ENCODE peak calls at places on chromosome 21, in six cellular contexts. I is transverse colon, M is lower leg skin, Y is HCT116, K is A549, T is adrenal gland. F is an unnamed sample.

GRCh38 chr21:37671381-37671780 is 244.9 kb downstream of the KCNJ6 start:
- DNase-seq in I (no peak), M (no peak), Y (no peak), K (no peak), T (no peak), F (no peak)

GRCh38 chr21:17730782-17731181 is 88.4 kb downstream of the C21orf91 start:
- DNase-seq in I (no peak), M (no peak), Y (no peak), K (no peak), T (no peak), F (no peak)

GRCh38 chr21:37253991-37254390 is 13.1 kb downstream of the VPS26C start:
- DNase-seq in I (no peak), M (no peak), Y (no peak), K (no peak), T (no peak), F (no peak)

GRCh38 chr21:22355949-22356348 is 1357.7 kb downstream of the NCAM2 start:
- DNase-seq in I (no peak), M (no peak), Y (no peak), K (no peak), T (no peak), F (no peak)

GRCh38 chr21:29888437-29888836 is 51.4 kb downstream of the GRIK1 start:
- DNase-seq in I (no peak), M (no peak), Y (no peak), K (no peak), T (no peak), F (no peak)

GRCh38 chr21:17045214-17045835 is 467.5 kb upstream of the CXADR start:
- DNase-seq in I (no peak), M (no peak), Y (no peak), K (peak), T (no peak), F (peak)

GRCh38 chr21:38434913-38435533 is 63.3 kb downstream of the ERG start:
- DNase-seq in I (no peak), M (no peak), Y (no peak), K (no peak), T (no peak), F (peak)

GRCh38 chr21:38343691-38344090 is 86.9 kb downstream of the KCNJ15 start:
- DNase-seq in I (no peak), M (peak), Y (no peak), K (peak), T (no peak), F (no peak)

GRCh38 chr21:39048064-39048463 is 135.2 kb downstream of the PSMG1 start:
- DNase-seq in I (peak), M (peak), Y (no peak), K (peak), T (no peak), F (no peak)

GRCh38 chr21:16634522-16634914 is 878.3 kb upstream of the CXADR start:
- DNase-seq in I (no peak), M (no peak), Y (no peak), K (no peak), T (no peak), F (no peak)

GRCh38 chr21:37188825-37189224 is 78.3 kb downstream of the VPS26C start:
- DNase-seq in I (no peak), M (no peak), Y (no peak), K (no peak), T (no peak), F (no peak)

GRCh38 chr21:30577766-30578165 is 12.4 kb downstream of the KRTAP22-2 start:
- DNase-seq in I (no peak), M (no peak), Y (no peak), K (no peak), T (no peak), F (no peak)

GRCh38 chr21:20419780-20420179 is 578.4 kb upstream of the NCAM2 start:
- DNase-seq in I (no peak), M (no peak), Y (no peak), K (no peak), T (no peak), F (no peak)

GRCh38 chr21:29827236-29827635 is 112.6 kb downstream of the GRIK1 start:
- DNase-seq in I (no peak), M (no peak), Y (no peak), K (no peak), T (no peak), F (no peak)

GRCh38 chr21:20276377-20276776 is 721.8 kb upstream of the NCAM2 start:
- DNase-seq in I (no peak), M (no peak), Y (no peak), K (no peak), T (no peak), F (no peak)

GRCh38 chr21:37045556-37045955 is 27.3 kb downstream of the PIGP start:
- DNase-seq in I (no peak), M (no peak), Y (no peak), K (no peak), T (no peak), F (no peak)

GRCh38 chr21:42515708-42516502 is 2.3 kb downstream of the SLC37A1 start:
- DNase-seq in I (peak), M (no peak), Y (peak), K (no peak), T (no peak), F (no peak)

GRCh38 chr21:42512346-42513034 is 1.2 kb upstream of the SLC37A1 start:
- DNase-seq in I (no peak), M (no peak), Y (no peak), K (no peak), T (no peak), F (no peak)

GRCh38 chr21:42514883-42515228 is 1.2 kb downstream of the SLC37A1 start:
- DNase-seq in I (no peak), M (no peak), Y (no peak), K (no peak), T (no peak), F (no peak)

GRCh38 chr21:42513151-42513984 is at the start of gene SLC37A1:
- DNase-seq in I (no peak), M (no peak), Y (no peak), K (peak), T (peak), F (no peak)

GRCh38 chr21:42513985-42514882 is 582 bp downstream of the SLC37A1 start:
- DNase-seq in I (peak), M (no peak), Y (no peak), K (peak), T (peak), F (no peak)
- TF ChIP-seq POLR2A in I (peak), M (no peak), Y (no peak), K (no peak), T (peak), F (no peak)

GRCh38 chr21:33327326-33327725 is 2.6 kb downstream of the IFNAR1 start:
- DNase-seq in I (no peak), M (no peak), Y (no peak), K (no peak), T (no peak), F (no peak)

GRCh38 chr21:33327792-33328433 is 3.1 kb downstream of the IFNAR1 start:
- DNase-seq in I (no peak), M (no peak), Y (no peak), K (no peak), T (no peak), F (no peak)

GRCh38 chr21:33330726-33331125 is 6.0 kb downstream of the IFNAR1 start:
- DNase-seq in I (peak), M (no peak), Y (no peak), K (no peak), T (peak), F (no peak)

GRCh38 chr21:33324311-33325221 is at the start of gene IFNAR1:
- DNase-seq in I (peak), M (peak), Y (peak), K (peak), T (peak), F (peak)

DNA sequence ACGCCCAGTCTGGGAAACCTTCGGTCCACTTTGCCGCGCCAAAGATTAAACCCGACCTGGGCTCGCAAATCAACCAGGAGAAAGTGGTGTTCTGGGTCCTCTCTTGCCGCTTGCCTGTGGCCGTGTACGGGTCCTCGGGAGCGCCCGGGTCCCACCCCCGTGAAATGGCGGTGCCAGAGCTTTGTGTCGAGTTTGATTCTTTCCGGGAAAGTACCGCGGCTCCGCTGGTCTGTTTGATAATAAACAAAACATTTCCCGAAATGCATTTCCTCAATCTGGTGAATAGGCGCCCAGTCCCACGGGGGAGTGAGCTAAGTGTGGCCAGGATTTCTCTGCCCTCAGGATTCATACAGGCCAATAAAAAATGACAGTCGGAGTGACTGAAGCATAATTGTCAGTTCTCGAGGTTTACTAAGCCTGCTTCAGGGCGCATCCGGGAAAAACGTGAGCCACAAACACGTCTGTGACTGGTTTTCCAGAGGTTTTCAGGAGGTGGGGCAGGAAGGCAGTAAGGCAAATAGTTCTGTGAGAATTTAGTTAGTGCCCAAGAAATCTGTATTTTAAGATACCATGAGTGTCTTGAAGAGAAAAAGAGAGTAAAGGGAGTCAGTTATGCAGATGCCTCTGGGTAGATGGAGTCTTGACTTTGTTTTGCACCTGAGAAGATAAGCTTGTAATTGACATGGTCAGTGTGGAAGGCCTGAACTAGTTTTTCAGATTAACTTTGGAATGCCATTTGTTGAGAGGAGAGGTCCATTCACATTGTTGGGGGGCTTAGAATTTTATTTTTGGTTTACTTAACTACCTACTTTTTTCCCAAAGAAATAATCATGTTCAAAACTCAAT is 675 bp downstream of the IFNAR1 start:
- DNase-seq in I (peak), M (peak), Y (no peak), K (peak), T (peak), F (peak)
- TF ChIP-seq POLR2A in I (no peak), M (no peak), Y (no peak), K (no peak), T (peak), F (no peak)

GRCh38 chr21:46372014-46372485 is 48.1 kb downstream of the PCNT start:
- DNase-seq in I (no peak), M (no peak), Y (no peak), K (no peak), T (no peak), F (no peak)
- TF ChIP-seq POLR2A in I (no peak), M (no peak), Y (no peak), K (no peak), T (no peak), F (no peak)

GRCh38 chr21:25870084-25870483 is 135.3 kb downstream of the GABPA start:
- DNase-seq in I (no peak), M (no peak), Y (no peak), K (no peak), T (no peak), F (no peak)

GRCh38 chr21:25863747-25864146 is 129.0 kb downstream of the GABPA start:
- DNase-seq in I (no peak), M (no peak), Y (no peak), K (no peak), T (no peak), F (no peak)

GRCh38 chr21:25863031-25863430 is 128.3 kb downstream of the GABPA start:
- DNase-seq in I (no peak), M (no peak), Y (no peak), K (no peak), T (no peak), F (no peak)

GRCh38 chr21:25862596-25862995 is 127.8 kb downstream of the GABPA start:
- DNase-seq in I (no peak), M (no peak), Y (peak), K (peak), T (no peak), F (peak)

GRCh38 chr21:25867041-25867440 is 132.3 kb downstream of the GABPA start:
- DNase-seq in I (no peak), M (no peak), Y (no peak), K (no peak), T (no peak), F (no peak)
- TF ChIP-seq POLR2A in I (no peak), M (no peak), Y (no peak), K (no peak), T (no peak), F (no peak)

GRCh38 chr21:35465750-35466149 is 416.6 kb upstream of the RUNX1 start:
- DNase-seq in I (no peak), M (no peak), Y (no peak), K (no peak), T (no peak), F (no peak)

GRCh38 chr21:35469446-35469845 is 420.3 kb upstream of the RUNX1 start:
- DNase-seq in I (no peak), M (no peak), Y (no peak), K (no peak), T (no peak), F (no peak)

GRCh38 chr21:35467536-35467935 is 418.4 kb upstream of the RUNX1 start:
- DNase-seq in I (no peak), M (no peak), Y (no peak), K (no peak), T (no peak), F (no peak)

GRCh38 chr21:35470522-35470921 is 421.4 kb upstream of the RUNX1 start:
- DNase-seq in I (no peak), M (no peak), Y (no peak), K (no peak), T (no peak), F (no peak)

GRCh38 chr21:35468991-35469390 is 419.9 kb upstream of the RUNX1 start:
- DNase-seq in I (no peak), M (no peak), Y (no peak), K (no peak), T (no peak), F (no peak)
- TF ChIP-seq POLR2A in I (no peak), M (no peak), Y (no peak), K (no peak), T (no peak), F (no peak)

GRCh38 chr21:26844258-26845065 is 747 bp downstream of the ADAMTS1 start:
- DNase-seq in I (no peak), M (no peak), Y (no peak), K (peak), T (peak), F (no peak)

GRCh38 chr21:26843912-26844257 is 1.3 kb downstream of the ADAMTS1 start:
- DNase-seq in I (no peak), M (no peak), Y (no peak), K (peak), T (no peak), F (peak)

GRCh38 chr21:26846036-26846931 is 1.1 kb upstream of the ADAMTS1 start:
- DNase-seq in I (peak), M (peak), Y (no peak), K (peak), T (peak), F (peak)

GRCh38 chr21:26845750-26846035 is 484 bp upstream of the ADAMTS1 start:
- DNase-seq in I (no peak), M (no peak), Y (no peak), K (no peak), T (no peak), F (no peak)

DNA sequence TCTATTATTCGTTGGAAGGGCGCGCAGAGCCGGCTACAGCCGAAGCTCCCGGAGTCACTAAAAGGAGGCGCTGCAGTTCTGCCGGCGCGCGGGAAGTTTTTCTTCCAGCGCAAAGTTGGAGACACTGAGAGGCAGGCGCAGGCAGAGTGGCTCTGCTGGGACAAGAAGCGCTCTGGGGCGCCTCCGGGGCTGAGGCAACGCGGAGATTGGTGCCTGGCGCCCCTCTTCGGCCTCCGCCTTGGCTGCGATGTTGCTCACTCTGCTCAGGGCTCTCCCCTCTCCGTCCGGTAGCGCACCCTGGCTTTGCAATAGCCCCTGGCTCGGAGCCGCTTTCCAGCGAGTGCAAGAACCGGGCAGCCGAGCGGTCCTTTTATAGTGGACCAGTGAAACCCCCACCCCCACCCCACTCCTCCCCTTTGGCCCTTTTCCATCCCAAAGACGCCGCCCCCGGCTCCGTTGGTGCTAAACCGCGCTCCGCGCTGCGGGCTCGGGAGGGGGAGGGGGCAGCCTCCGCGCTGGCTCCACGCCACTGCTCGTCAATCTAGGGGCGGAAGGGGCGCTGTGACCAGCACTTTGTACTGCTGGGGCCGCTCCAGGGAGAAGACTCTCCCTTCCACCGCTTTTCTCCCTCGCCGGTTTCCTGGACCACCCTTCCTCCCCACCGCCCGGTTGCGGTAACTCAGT is at the start of gene ADAMTS1:
- DNase-seq in I (peak), M (peak), Y (no peak), K (peak), T (peak), F (peak)
- TF ChIP-seq POLR2A in I (peak), M (peak), Y (no peak), K (no peak), T (peak), F (peak)

GRCh38 chr21:46069719-46070279 is 28.1 kb upstream of the COL6A2 start:
- DNase-seq in I (no peak), M (no peak), Y (no peak), K (no peak), T (peak), F (no peak)

GRCh38 chr21:46069166-46069565 is 28.7 kb upstream of the COL6A2 start:
- DNase-seq in I (no peak), M (no peak), Y (no peak), K (no peak), T (peak), F (no peak)

GRCh38 chr21:46067505-46068201 is 30.3 kb upstream of the COL6A2 start:
- DNase-seq in I (no peak), M (no peak), Y (no peak), K (no peak), T (peak), F (no peak)

GRCh38 chr21:46066843-46067331 is 31.0 kb upstream of the COL6A2 start:
- DNase-seq in I (no peak), M (no peak), Y (no peak), K (no peak), T (peak), F (no peak)

GRCh38 chr21:46068516-46069079 is 29.3 kb upstream of the COL6A2 start:
- DNase-seq in I (no peak), M (no peak), Y (no peak), K (no peak), T (peak), F (no peak)
- TF ChIP-seq POLR2A in I (no peak), M (no peak), Y (no peak), K (no peak), T (no peak), F (no peak)